ENCODE peak calls at places on chromosomes 4 and X, in four cellular contexts. I, P, B and D are unnamed samples.

GRCh38 chrX:45667666-45668065 is 467.0 kb upstream of the DIPK2B start:
- DNase-seq in P (no peak), B (no peak), I (peak), D (no peak)

GRCh38 chrX:96182366-96182765 is 502.3 kb upstream of the DIAPH2 start:
- DNase-seq in B (no peak), P (peak), I (peak), D (no peak)

GRCh38 chrX:102765794-102766193 is 45.3 kb downstream of the GPRASP3 start:
- DNase-seq in B (no peak), P (no peak), I (peak), D (no peak)

GRCh38 chrX:125319646-125320521 is at the start of gene TEX13C:
- DNase-seq in P (no peak), I (no peak), B (no peak), D (no peak)

GRCh38 chr4:1978226-1978625 is 30.5 kb downstream of the NELFA start:
- DNase-seq in I (no peak), P (no peak), B (no peak), D (no peak)

GRCh38 chr4:148634476-148634875 is 192.3 kb upstream of the NR3C2 start:
- DNase-seq in P (no peak), B (no peak), I (peak), D (no peak)

GRCh38 chr4:154189346-154189745 is 302.3 kb downstream of the DCHS2 start:
- DNase-seq in B (no peak), P (no peak), I (no peak), D (no peak)

GRCh38 chrX:24343719-24344118 is 16.7 kb upstream of the SUPT20HL1 start:
- DNase-seq in B (no peak), P (no peak), I (no peak), D (no peak)

GRCh38 chr4:81214144-81214517 is 891 bp downstream of the PRKG2 start:
- DNase-seq in P (no peak), B (no peak), I (no peak), D (no peak)

GRCh38 chrX:54134269-54134668 is 48.8 kb downstream of the FAM120C start:
- DNase-seq in P (no peak), B (no peak), I (no peak), D (no peak)
- TF ChIP-seq CTCF in P (no peak), B (no peak), I (no peak), D (no peak)

GRCh38 chr4:156598138-156598681 is 373.4 kb downstream of the PDGFC start:
- DNase-seq in P (no peak), B (no peak), I (peak), D (no peak)

GRCh38 chr4:156594619-156595018 is 377.0 kb downstream of the PDGFC start:
- DNase-seq in P (no peak), B (peak), I (no peak), D (no peak)

GRCh38 chr4:156593464-156593863 is 378.1 kb downstream of the PDGFC start:
- DNase-seq in P (no peak), I (peak), B (no peak), D (no peak)

GRCh38 chr4:156595041-156595440 is 376.6 kb downstream of the PDGFC start:
- DNase-seq in I (peak), P (no peak), B (no peak), D (no peak)

DNA sequence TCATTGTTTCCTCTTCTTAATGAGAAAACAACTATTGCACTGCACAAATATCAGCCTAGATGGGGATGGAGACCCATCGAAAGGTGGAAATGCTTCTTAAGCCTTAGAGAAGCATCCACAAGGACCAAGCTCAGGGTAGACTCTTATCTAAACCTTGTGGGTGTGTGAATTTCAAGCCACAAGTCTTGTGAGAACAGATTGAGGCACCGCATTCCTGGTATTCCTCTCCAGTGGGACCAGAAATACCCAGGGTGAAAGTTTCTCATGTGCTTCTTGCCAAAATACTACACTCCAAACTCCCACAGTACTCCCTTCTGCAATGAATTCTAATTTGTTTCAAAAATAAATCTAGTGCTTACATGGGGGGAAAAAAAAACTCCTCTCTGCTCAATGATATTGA is 375.6 kb downstream of the PDGFC start:
- DNase-seq in P (no peak), I (peak), B (no peak), D (no peak)
- TF ChIP-seq CTCF in P (no peak), I (no peak), B (no peak), D (no peak)

GRCh38 chrX:64205441-64205734 is at the start of gene AMER1:
- DNase-seq in I (no peak), P (no peak), B (no peak), D (no peak)

GRCh38 chrX:64204701-64205440 is 637 bp downstream of the AMER1 start:
- DNase-seq in I (peak), B (peak), P (peak), D (peak)

GRCh38 chrX:64204252-64204651 is 1.3 kb downstream of the AMER1 start:
- DNase-seq in P (no peak), I (peak), B (peak), D (no peak)

GRCh38 chrX:64206556-64207162 is 1.2 kb upstream of the AMER1 start:
- DNase-seq in I (peak), B (no peak), P (no peak), D (no peak)

GRCh38 chrX:64205735-64206491 is 405 bp upstream of the AMER1 start:
- DNase-seq in P (peak), B (peak), I (peak), D (peak)
- TF ChIP-seq CTCF in P (no peak), B (no peak), I (no peak), D (no peak)

GRCh38 chr4:40739347-40739746 is 10.4 kb upstream of the NSUN7 start:
- DNase-seq in I (no peak), P (no peak), B (no peak), D (no peak)

GRCh38 chr4:40733752-40734151 is 16.0 kb upstream of the NSUN7 start:
- DNase-seq in I (no peak), P (no peak), B (no peak), D (no peak)

GRCh38 chr4:40734497-40734896 is 15.3 kb upstream of the NSUN7 start:
- DNase-seq in B (no peak), I (no peak), P (no peak), D (no peak)

GRCh38 chr4:40737882-40738281 is 11.9 kb upstream of the NSUN7 start:
- DNase-seq in B (no peak), I (no peak), P (no peak), D (no peak)

GRCh38 chr4:40736910-40737309 is 12.8 kb upstream of the NSUN7 start:
- DNase-seq in I (peak), P (no peak), B (no peak), D (peak)
- TF ChIP-seq CTCF in I (peak), P (no peak), B (no peak), D (peak)

GRCh38 chr4:188408244-188409067 is 269.2 kb downstream of the TRIML1 start:
- DNase-seq in P (no peak), I (peak), B (no peak), D (no peak)

GRCh38 chr4:188399834-188400233 is 260.6 kb downstream of the TRIML1 start:
- DNase-seq in I (no peak), B (no peak), P (no peak), D (no peak)

GRCh38 chr4:188400456-188400855 is 261.2 kb downstream of the TRIML1 start:
- DNase-seq in I (no peak), P (no peak), B (no peak), D (no peak)

DNA sequence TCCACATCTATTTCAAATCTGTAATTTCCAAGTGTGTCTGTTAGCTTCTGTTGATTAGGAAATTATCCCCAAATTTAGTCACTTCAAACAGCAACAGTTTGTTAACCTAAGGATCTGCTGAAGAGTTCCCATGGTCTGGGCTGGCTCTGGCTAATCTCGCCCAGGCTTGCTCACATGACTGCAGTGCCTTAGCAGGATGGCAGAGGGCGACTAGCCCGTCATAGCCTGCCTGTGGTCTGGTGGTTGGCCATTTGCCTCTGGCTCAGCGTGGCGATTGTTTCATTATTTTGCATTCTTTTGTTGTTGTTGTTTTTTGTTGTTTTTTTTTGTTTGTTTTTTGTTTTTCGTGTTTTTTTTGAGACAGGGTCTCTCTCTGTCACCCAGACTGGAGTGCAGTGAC is 264.0 kb downstream of the TRIML1 start:
- DNase-seq in P (no peak), I (no peak), B (no peak), D (no peak)
- TF ChIP-seq CTCF in P (no peak), I (no peak), B (no peak), D (no peak)

GRCh38 chr4:127001898-127002297 is 630.9 kb upstream of the INTU start:
- DNase-seq in B (no peak), P (no peak), I (no peak), D (no peak)

GRCh38 chr4:127012549-127012948 is 620.2 kb upstream of the INTU start:
- DNase-seq in B (no peak), P (no peak), I (peak), D (no peak)

GRCh38 chr4:127006509-127006908 is 626.2 kb upstream of the INTU start:
- DNase-seq in I (no peak), P (no peak), B (no peak), D (no peak)

DNA sequence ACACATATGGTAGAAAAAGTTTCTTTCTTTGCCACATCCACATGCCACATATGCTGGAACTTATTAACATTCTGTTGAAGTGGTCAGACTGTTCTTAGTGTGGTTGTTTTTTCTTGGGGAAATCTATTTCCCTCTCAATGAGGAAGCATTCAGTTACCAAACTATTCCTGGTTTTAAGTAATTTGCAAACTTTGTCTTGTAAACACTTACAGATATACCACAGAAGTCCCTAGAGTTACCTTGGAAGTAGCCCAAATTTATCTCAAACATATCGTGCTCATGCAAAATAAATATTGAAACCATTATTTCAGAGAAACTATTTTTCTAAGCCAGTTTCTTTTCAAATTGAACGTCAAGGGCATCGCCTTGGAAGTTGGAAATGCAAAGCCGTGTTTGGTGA is 625.4 kb upstream of the INTU start:
- DNase-seq in P (no peak), B (no peak), I (no peak), D (no peak)
- TF ChIP-seq CTCF in P (no peak), B (no peak), I (no peak), D (no peak)

GRCh38 chr4:122224348-122224747 is 72.2 kb downstream of the BLTP1 start:
- DNase-seq in P (peak), B (no peak), I (peak), D (no peak)
- TF ChIP-seq CTCF in P (no peak), B (no peak), I (peak), D (no peak)